ENCODE peak calls at places on chromosomes 13 and 19, in six cellular contexts. T is HepG2, V is A549, Q is GM12878, S is K562, X is upper lobe of left lung. F is an unnamed sample.

GRCh38 chr13:48411281-48412099 is 1.4 kb downstream of the LPAR6 start:
- ATAC-seq in T (peak), V (no peak), Q (peak), S (no peak), X (peak), F (no peak)

GRCh38 chr13:49543656-49544055 is 41.7 kb downstream of the RCBTB1 start:
- ATAC-seq in T (no peak), V (no peak), Q (no peak), S (no peak), X (no peak), F (no peak)

GRCh38 chr13:104975272-104975671 is 1560.2 kb downstream of the EFNB2 start:
- ATAC-seq in T (no peak), V (no peak), Q (peak), S (no peak), X (no peak), F (no peak)

GRCh38 chr13:32147193-32147592 is 115.6 kb downstream of the FRY start:
- ATAC-seq in T (no peak), V (no peak), Q (no peak), S (no peak), X (no peak), F (no peak)

GRCh38 chr13:85486663-85487062 is 312.6 kb downstream of the SLITRK6 start:
- ATAC-seq in T (no peak), V (no peak), Q (no peak), S (no peak), X (no peak), F (no peak)

GRCh38 chr13:80132741-80133601 is 208.0 kb downstream of the SPRY2 start:
- ATAC-seq in T (peak), V (peak), Q (peak), S (no peak), X (peak), F (peak)

GRCh38 chr19:46945668-46946067 is 74.0 kb upstream of the NPAS1 start:
- ATAC-seq in T (no peak), V (no peak), Q (no peak), S (no peak), X (peak), F (peak)

GRCh38 chr19:48332662-48333466 is 7.5 kb downstream of the EMP3 start:
- ATAC-seq in T (peak), V (peak), Q (peak), S (peak), X (peak), F (peak)

GRCh38 chr13:44075113-44075512 is 195.4 kb downstream of the LACC1 start:
- ATAC-seq in T (no peak), V (no peak), Q (no peak), S (no peak), X (no peak), F (no peak)

GRCh38 chr13:21426238-21426637 is 32.9 kb downstream of the ZDHHC20 start:
- ATAC-seq in T (no peak), V (no peak), Q (peak), S (no peak), X (no peak), F (no peak)

GRCh38 chr19:8481616-8482015 is 20.8 kb downstream of the PRAM1 start:
- ATAC-seq in T (no peak), V (no peak), Q (no peak), S (no peak), X (no peak), F (no peak)

GRCh38 chr13:94454906-94455305 is 24.6 kb downstream of the DCT start:
- ATAC-seq in T (no peak), V (no peak), Q (no peak), S (no peak), X (no peak), F (no peak)

GRCh38 chr19:23283925-23284324 is 33.7 kb upstream of the ZNF724 start:
- ATAC-seq in T (peak), V (peak), Q (peak), S (peak), X (peak), F (peak)

GRCh38 chr13:45416521-45417125 is 1.6 kb downstream of the SLC25A30 start:
- ATAC-seq in T (no peak), V (no peak), Q (no peak), S (no peak), X (no peak), F (no peak)

GRCh38 chr19:36113895-36114762 is 546 bp downstream of the POLR2I start:
- ATAC-seq in T (no peak), V (peak), Q (peak), S (peak), X (no peak), F (no peak)

DNA sequence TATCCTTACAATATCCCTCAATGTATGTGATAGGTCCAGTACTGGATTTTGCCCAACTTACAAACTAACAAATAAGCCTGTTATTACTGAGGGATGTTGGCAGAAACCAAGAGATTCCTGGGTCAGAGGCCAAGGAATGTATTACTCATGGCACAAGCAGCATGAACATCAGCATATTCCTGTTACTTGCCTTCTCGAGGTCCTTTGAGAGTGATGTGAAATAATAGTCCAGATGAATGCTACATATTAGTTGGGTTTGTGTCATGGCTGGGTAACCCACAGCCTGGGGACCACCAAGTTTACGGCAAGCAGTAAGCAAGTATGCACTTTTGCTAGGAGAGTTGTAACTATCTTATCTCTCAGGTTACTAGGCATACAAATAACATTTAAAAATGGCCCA is 384.5 kb upstream of the GPC6 start:
- ATAC-seq in T (no peak), V (no peak), Q (no peak), S (no peak), X (peak), F (peak)
- TF ChIP-seq EP300 in T (no peak), V (no peak), Q (no peak), S (no peak), X (no peak), F (no peak)

GRCh38 chr19:3670796-3671679 is 29.2 kb downstream of the PIP5K1C start:
- ATAC-seq in T (no peak), V (no peak), Q (peak), S (peak), X (peak), F (peak)
- TF ChIP-seq EP300 in T (no peak), V (no peak), Q (no peak), S (no peak), X (no peak), F (peak)

DNA sequence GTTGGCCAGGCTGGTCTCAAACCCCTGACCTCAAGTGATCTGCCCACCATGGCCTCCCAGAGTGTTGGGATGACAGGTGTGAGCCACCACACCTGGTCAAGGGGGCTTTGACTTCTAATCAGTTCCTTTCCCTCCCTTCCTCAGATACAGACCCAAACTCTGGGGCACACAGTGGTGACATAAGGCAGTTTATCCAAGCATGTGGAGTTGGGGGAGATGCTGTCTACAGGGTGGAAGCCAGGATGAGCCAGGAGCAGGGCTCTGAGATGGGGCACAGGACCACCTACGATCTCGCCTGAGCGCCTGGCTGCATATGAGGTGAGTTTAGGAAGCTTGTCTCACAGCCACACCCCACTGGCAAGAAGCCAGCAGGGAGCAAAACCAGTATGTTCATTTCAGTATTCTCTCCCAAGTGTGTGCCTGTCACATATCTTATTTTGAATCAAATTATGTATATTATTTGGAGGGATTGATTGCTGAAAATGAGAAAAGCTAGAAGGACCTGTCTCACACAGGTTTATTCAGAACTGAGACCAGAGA is 67.7 kb downstream of the KCTD15 start:
- ATAC-seq in T (no peak), V (no peak), Q (no peak), S (no peak), X (no peak), F (no peak)
- TF ChIP-seq EP300 in T (no peak), V (no peak), Q (no peak), S (no peak), X (no peak), F (no peak)

DNA sequence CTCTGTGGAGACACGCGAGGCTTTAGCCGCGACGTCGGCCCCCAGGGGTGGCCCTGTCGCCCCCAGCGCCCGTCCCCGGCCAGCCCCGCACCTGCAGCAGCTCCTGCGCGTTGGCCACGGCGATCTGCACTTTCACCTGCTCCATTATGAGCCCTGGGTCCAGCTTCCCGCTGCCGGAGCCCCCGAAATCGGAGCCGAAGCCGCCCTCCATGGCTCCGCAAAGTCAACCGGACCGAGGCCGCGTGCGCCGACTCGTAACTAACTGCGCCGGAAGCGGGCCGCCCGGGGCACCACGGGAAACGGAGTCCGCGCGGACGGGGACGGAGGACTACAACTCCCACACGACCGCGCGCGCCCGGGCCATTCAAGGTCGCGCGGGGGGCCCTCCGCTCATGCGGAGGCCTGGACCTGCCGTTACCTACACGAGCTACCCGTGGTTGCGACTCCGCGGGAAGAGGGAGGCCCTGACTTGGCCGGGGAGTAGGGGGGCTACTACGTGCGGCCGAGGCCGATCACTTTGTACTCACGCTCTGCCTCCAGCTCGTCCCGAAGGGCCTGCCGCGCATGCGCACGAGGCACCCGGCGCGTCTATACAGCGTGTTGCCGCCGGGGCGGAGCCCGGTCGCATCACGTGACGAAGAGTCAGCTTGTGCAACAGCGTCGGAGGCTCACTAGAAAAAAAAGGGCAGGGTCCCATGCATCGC is at the start of gene TIMM13:
- ATAC-seq in T (peak), V (peak), Q (peak), S (peak), X (peak), F (peak)
- TF ChIP-seq EP300 in T (peak), V (no peak), Q (no peak), S (no peak), X (no peak), F (no peak)

DNA sequence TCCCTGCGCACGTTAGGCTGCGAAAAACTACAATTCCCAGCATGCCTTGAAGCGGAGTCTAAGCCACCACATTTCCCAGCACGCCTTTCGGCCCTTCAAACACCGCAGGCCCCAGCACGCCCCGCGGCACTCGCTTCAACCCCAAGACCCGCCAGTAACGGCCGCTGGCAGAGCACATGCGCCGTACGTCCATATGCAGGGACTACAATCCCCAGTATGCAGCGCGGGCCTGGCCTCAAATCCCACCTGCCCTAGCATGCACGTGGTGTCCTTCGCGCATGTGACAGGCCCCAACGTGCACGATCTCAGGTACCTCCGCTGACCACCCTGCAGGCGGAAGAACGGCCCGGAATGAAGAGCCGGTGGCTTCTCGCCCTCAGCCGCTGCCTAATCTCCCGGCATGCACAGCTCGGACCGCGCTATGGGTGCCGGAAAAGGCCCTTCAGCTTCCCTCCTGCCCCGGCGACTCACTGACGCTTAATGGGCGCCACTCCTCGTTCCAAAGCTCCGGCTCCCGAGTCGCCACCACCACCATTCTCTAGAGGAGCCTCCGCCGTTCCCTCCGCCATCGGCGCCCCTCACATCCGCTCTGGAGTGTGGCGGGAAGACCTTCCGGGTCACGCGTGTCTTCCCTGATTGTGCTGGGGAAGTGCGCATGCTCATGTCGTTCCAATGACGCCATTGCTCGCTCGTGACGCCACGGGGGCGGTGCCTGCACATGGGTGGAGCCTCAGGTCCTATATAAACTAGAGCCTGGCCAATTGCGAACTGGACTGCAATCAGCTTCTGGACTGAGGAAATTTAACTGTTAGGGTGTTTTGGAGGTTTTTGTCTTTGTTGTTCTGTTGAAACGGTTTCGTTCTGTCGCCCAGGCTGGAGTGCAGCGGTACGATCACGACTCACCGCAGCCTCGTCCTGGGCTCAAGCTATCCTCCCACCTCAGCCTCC is at the start of gene DUS3L:
- ATAC-seq in T (peak), V (peak), Q (peak), S (peak), X (peak), F (peak)
- TF ChIP-seq EP300 in T (no peak), V (no peak), Q (no peak), S (no peak), X (no peak), F (no peak)

DNA sequence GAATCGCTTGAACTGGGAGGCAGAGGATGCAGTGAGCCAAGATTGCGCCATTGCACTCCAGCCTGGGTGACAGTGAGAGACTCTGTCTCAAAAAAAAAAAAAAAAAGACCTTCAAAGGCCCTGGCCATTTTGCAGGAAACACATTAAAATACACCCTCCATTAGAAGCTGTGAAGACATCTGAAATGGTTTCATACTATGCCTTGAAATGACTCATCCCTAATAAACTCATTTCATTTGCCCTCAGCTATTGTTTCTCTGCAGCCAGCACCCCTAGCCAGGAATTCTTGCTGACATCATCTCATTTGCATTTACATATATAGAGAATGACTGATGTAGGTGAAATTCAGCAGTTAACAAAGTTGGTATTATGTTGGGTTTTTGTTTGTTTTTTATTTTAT is 8.7 kb downstream of the EML2 start:
- ATAC-seq in T (no peak), V (peak), Q (peak), S (no peak), X (no peak), F (no peak)
- TF ChIP-seq EP300 in T (no peak), V (no peak), Q (no peak), S (no peak), X (no peak), F (no peak)

GRCh38 chr13:99105160-99105559 is 95.5 kb upstream of the UBAC2 start:
- ATAC-seq in T (no peak), V (no peak), Q (no peak), S (no peak), X (no peak), F (no peak)

GRCh38 chr13:99104396-99104795 is 96.3 kb upstream of the UBAC2 start:
- ATAC-seq in T (no peak), V (no peak), Q (no peak), S (peak), X (no peak), F (no peak)

GRCh38 chr13:99103536-99103935 is 97.1 kb upstream of the UBAC2 start:
- ATAC-seq in T (no peak), V (no peak), Q (no peak), S (no peak), X (no peak), F (no peak)
- TF ChIP-seq EP300 in T (no peak), V (no peak), Q (no peak), S (no peak), X (no peak), F (no peak)

F was measured in gastroesophageal sphincter.